ENCODE peak calls at places on chromosomes 4 and X, in five cellular contexts. One of them, this sample, is unnamed.
A peak's percentile ranks its signal among the peaks of the same experiment; 100 is the strongest.

GRCh38 chr4:27154706-27155105 is 294.1 kb downstream of the STIM2 start:
- DNase-seq in naive thymus-derived CD4-positive, alpha-beta T cell: no peak
- DNase-seq in stimulated activated CD4-positive, alpha-beta T cell treated with anti-CD3 and anti-CD28 coated beads, Interleukin-12 subunit alpha, Interleukin-12 subunit beta, amount 100 ng/mL, for 48 hours: no peak
- DNase-seq in activated naive CD4-positive, alpha-beta T cell: no peak
- DNase-seq in tibial artery: no peak
- DNase-seq in this sample: no peak

GRCh38 chr4:24781999-24782745 is 13.2 kb upstream of the SOD3 start:
- DNase-seq in naive thymus-derived CD4-positive, alpha-beta T cell: no peak
- DNase-seq in stimulated activated CD4-positive, alpha-beta T cell treated with anti-CD3 and anti-CD28 coated beads, Interleukin-12 subunit alpha, Interleukin-12 subunit beta, amount 100 ng/mL, for 48 hours: no peak
- DNase-seq in activated naive CD4-positive, alpha-beta T cell: no peak
- DNase-seq in tibial artery: no peak
- DNase-seq in this sample: no peak

GRCh38 chr4:172978848-172979247 is 189.8 kb upstream of the GALNT7 start:
- DNase-seq in naive thymus-derived CD4-positive, alpha-beta T cell: no peak
- DNase-seq in stimulated activated CD4-positive, alpha-beta T cell treated with anti-CD3 and anti-CD28 coated beads, Interleukin-12 subunit alpha, Interleukin-12 subunit beta, amount 100 ng/mL, for 48 hours: no peak
- DNase-seq in activated naive CD4-positive, alpha-beta T cell: no peak
- DNase-seq in tibial artery: no peak
- DNase-seq in this sample: no peak

GRCh38 chr4:55033296-55033695 is 92.1 kb downstream of the KDR start:
- DNase-seq in naive thymus-derived CD4-positive, alpha-beta T cell: no peak
- DNase-seq in stimulated activated CD4-positive, alpha-beta T cell treated with anti-CD3 and anti-CD28 coated beads, Interleukin-12 subunit alpha, Interleukin-12 subunit beta, amount 100 ng/mL, for 48 hours: no peak
- DNase-seq in activated naive CD4-positive, alpha-beta T cell: no peak
- DNase-seq in tibial artery: no peak
- DNase-seq in this sample: no peak

GRCh38 chr4:158051401-158052235 is 121.2 kb downstream of the GASK1B start:
- DNase-seq in naive thymus-derived CD4-positive, alpha-beta T cell: no peak
- DNase-seq in stimulated activated CD4-positive, alpha-beta T cell treated with anti-CD3 and anti-CD28 coated beads, Interleukin-12 subunit alpha, Interleukin-12 subunit beta, amount 100 ng/mL, for 48 hours: no peak
- DNase-seq in activated naive CD4-positive, alpha-beta T cell: no peak
- DNase-seq in tibial artery: peak; percentile 67
- DNase-seq in this sample: peak; percentile 56

GRCh38 chr4:67875011-67875410 is 8.8 kb downstream of the TMPRSS11D start:
- DNase-seq in naive thymus-derived CD4-positive, alpha-beta T cell: no peak
- DNase-seq in stimulated activated CD4-positive, alpha-beta T cell treated with anti-CD3 and anti-CD28 coated beads, Interleukin-12 subunit alpha, Interleukin-12 subunit beta, amount 100 ng/mL, for 48 hours: no peak
- DNase-seq in activated naive CD4-positive, alpha-beta T cell: no peak
- DNase-seq in tibial artery: no peak
- DNase-seq in this sample: no peak

GRCh38 chrX:129965166-129965565 is 17.3 kb upstream of the BCORL1 start:
- DNase-seq in naive thymus-derived CD4-positive, alpha-beta T cell: no peak
- DNase-seq in stimulated activated CD4-positive, alpha-beta T cell treated with anti-CD3 and anti-CD28 coated beads, Interleukin-12 subunit alpha, Interleukin-12 subunit beta, amount 100 ng/mL, for 48 hours: no peak
- DNase-seq in activated naive CD4-positive, alpha-beta T cell: no peak
- DNase-seq in tibial artery: no peak
- DNase-seq in this sample: no peak

GRCh38 chr4:166421556-166422156 is 548.6 kb downstream of the TLL1 start:
- DNase-seq in naive thymus-derived CD4-positive, alpha-beta T cell: no peak
- DNase-seq in stimulated activated CD4-positive, alpha-beta T cell treated with anti-CD3 and anti-CD28 coated beads, Interleukin-12 subunit alpha, Interleukin-12 subunit beta, amount 100 ng/mL, for 48 hours: no peak
- DNase-seq in activated naive CD4-positive, alpha-beta T cell: no peak
- DNase-seq in tibial artery: peak; percentile 94
- DNase-seq in this sample: peak; percentile 83

GRCh38 chr4:57147335-57148060 is 37.3 kb upstream of the IGFBP7 start:
- DNase-seq in naive thymus-derived CD4-positive, alpha-beta T cell: no peak
- DNase-seq in stimulated activated CD4-positive, alpha-beta T cell treated with anti-CD3 and anti-CD28 coated beads, Interleukin-12 subunit alpha, Interleukin-12 subunit beta, amount 100 ng/mL, for 48 hours: no peak
- DNase-seq in activated naive CD4-positive, alpha-beta T cell: no peak
- DNase-seq in tibial artery: no peak
- DNase-seq in this sample: no peak

GRCh38 chrX:102154900-102155805 is 624 bp downstream of the BEX5 start:
- DNase-seq in naive thymus-derived CD4-positive, alpha-beta T cell: no peak
- DNase-seq in stimulated activated CD4-positive, alpha-beta T cell treated with anti-CD3 and anti-CD28 coated beads, Interleukin-12 subunit alpha, Interleukin-12 subunit beta, amount 100 ng/mL, for 48 hours: no peak
- DNase-seq in activated naive CD4-positive, alpha-beta T cell: peak; percentile 21
- DNase-seq in tibial artery: no peak
- DNase-seq in this sample: peak; percentile 72

GRCh38 chr4:183356173-183356825 is 34.1 kb upstream of the CLDN24 start:
- DNase-seq in naive thymus-derived CD4-positive, alpha-beta T cell: no peak
- DNase-seq in stimulated activated CD4-positive, alpha-beta T cell treated with anti-CD3 and anti-CD28 coated beads, Interleukin-12 subunit alpha, Interleukin-12 subunit beta, amount 100 ng/mL, for 48 hours: no peak
- DNase-seq in activated naive CD4-positive, alpha-beta T cell: no peak
- DNase-seq in tibial artery: no peak
- DNase-seq in this sample: no peak

GRCh38 chr4:53592686-53593641 is 1.7 kb upstream of the LNX1 start:
- DNase-seq in naive thymus-derived CD4-positive, alpha-beta T cell: no peak
- DNase-seq in stimulated activated CD4-positive, alpha-beta T cell treated with anti-CD3 and anti-CD28 coated beads, Interleukin-12 subunit alpha, Interleukin-12 subunit beta, amount 100 ng/mL, for 48 hours: no peak
- DNase-seq in activated naive CD4-positive, alpha-beta T cell: no peak
- DNase-seq in tibial artery: no peak
- DNase-seq in this sample: peak; percentile 78

GRCh38 chr4:94253036-94253435 is 45.4 kb downstream of the SMARCAD1 start:
- DNase-seq in naive thymus-derived CD4-positive, alpha-beta T cell: no peak
- DNase-seq in stimulated activated CD4-positive, alpha-beta T cell treated with anti-CD3 and anti-CD28 coated beads, Interleukin-12 subunit alpha, Interleukin-12 subunit beta, amount 100 ng/mL, for 48 hours: no peak
- DNase-seq in activated naive CD4-positive, alpha-beta T cell: no peak
- DNase-seq in tibial artery: no peak
- DNase-seq in this sample: no peak

GRCh38 chrX:39764441-39764914 is 333.3 kb downstream of the BCOR start:
- DNase-seq in naive thymus-derived CD4-positive, alpha-beta T cell: no peak
- DNase-seq in stimulated activated CD4-positive, alpha-beta T cell treated with anti-CD3 and anti-CD28 coated beads, Interleukin-12 subunit alpha, Interleukin-12 subunit beta, amount 100 ng/mL, for 48 hours: no peak
- DNase-seq in activated naive CD4-positive, alpha-beta T cell: no peak
- DNase-seq in tibial artery: no peak
- DNase-seq in this sample: no peak

GRCh38 chr4:152917533-152918395 is 18.4 kb upstream of the FHDC1 start:
- DNase-seq in naive thymus-derived CD4-positive, alpha-beta T cell: no peak
- DNase-seq in stimulated activated CD4-positive, alpha-beta T cell treated with anti-CD3 and anti-CD28 coated beads, Interleukin-12 subunit alpha, Interleukin-12 subunit beta, amount 100 ng/mL, for 48 hours: no peak
- DNase-seq in activated naive CD4-positive, alpha-beta T cell: no peak
- DNase-seq in tibial artery: no peak
- DNase-seq in this sample: no peak

GRCh38 chrX:127621780-127622179 is 430.4 kb downstream of the ACTRT1 start:
- DNase-seq in naive thymus-derived CD4-positive, alpha-beta T cell: no peak
- DNase-seq in stimulated activated CD4-positive, alpha-beta T cell treated with anti-CD3 and anti-CD28 coated beads, Interleukin-12 subunit alpha, Interleukin-12 subunit beta, amount 100 ng/mL, for 48 hours: no peak
- DNase-seq in activated naive CD4-positive, alpha-beta T cell: no peak
- DNase-seq in tibial artery: no peak
- DNase-seq in this sample: no peak

GRCh38 chr4:85966308-85966882 is 393.5 kb downstream of the MAPK10 start:
- DNase-seq in naive thymus-derived CD4-positive, alpha-beta T cell: no peak
- DNase-seq in stimulated activated CD4-positive, alpha-beta T cell treated with anti-CD3 and anti-CD28 coated beads, Interleukin-12 subunit alpha, Interleukin-12 subunit beta, amount 100 ng/mL, for 48 hours: no peak
- DNase-seq in activated naive CD4-positive, alpha-beta T cell: no peak
- DNase-seq in tibial artery: no peak
- DNase-seq in this sample: no peak

GRCh38 chrX:41238543-41238942 is 95.4 kb upstream of the DDX3X start:
- DNase-seq in naive thymus-derived CD4-positive, alpha-beta T cell: no peak
- DNase-seq in stimulated activated CD4-positive, alpha-beta T cell treated with anti-CD3 and anti-CD28 coated beads, Interleukin-12 subunit alpha, Interleukin-12 subunit beta, amount 100 ng/mL, for 48 hours: no peak
- DNase-seq in activated naive CD4-positive, alpha-beta T cell: no peak
- DNase-seq in tibial artery: no peak
- DNase-seq in this sample: no peak

GRCh38 chrX:39477438-39478120 is 620.2 kb downstream of the BCOR start:
- DNase-seq in naive thymus-derived CD4-positive, alpha-beta T cell: no peak
- DNase-seq in stimulated activated CD4-positive, alpha-beta T cell treated with anti-CD3 and anti-CD28 coated beads, Interleukin-12 subunit alpha, Interleukin-12 subunit beta, amount 100 ng/mL, for 48 hours: no peak
- DNase-seq in activated naive CD4-positive, alpha-beta T cell: peak; percentile 7
- DNase-seq in tibial artery: no peak
- DNase-seq in this sample: peak; percentile 59

GRCh38 chr4:137124278-137124932 is 407.9 kb downstream of the PCDH18 start:
- DNase-seq in naive thymus-derived CD4-positive, alpha-beta T cell: no peak
- DNase-seq in stimulated activated CD4-positive, alpha-beta T cell treated with anti-CD3 and anti-CD28 coated beads, Interleukin-12 subunit alpha, Interleukin-12 subunit beta, amount 100 ng/mL, for 48 hours: no peak
- DNase-seq in activated naive CD4-positive, alpha-beta T cell: no peak
- DNase-seq in tibial artery: no peak
- DNase-seq in this sample: no peak

GRCh38 chr4:52126946-52127345 is 75.8 kb downstream of the SPATA18 start:
- DNase-seq in naive thymus-derived CD4-positive, alpha-beta T cell: no peak
- DNase-seq in stimulated activated CD4-positive, alpha-beta T cell treated with anti-CD3 and anti-CD28 coated beads, Interleukin-12 subunit alpha, Interleukin-12 subunit beta, amount 100 ng/mL, for 48 hours: no peak
- DNase-seq in activated naive CD4-positive, alpha-beta T cell: no peak
- DNase-seq in tibial artery: no peak
- DNase-seq in this sample: no peak

GRCh38 chrX:50448565-50448964 is 22.1 kb downstream of the DGKK start:
- DNase-seq in naive thymus-derived CD4-positive, alpha-beta T cell: no peak
- DNase-seq in stimulated activated CD4-positive, alpha-beta T cell treated with anti-CD3 and anti-CD28 coated beads, Interleukin-12 subunit alpha, Interleukin-12 subunit beta, amount 100 ng/mL, for 48 hours: no peak
- DNase-seq in activated naive CD4-positive, alpha-beta T cell: no peak
- DNase-seq in tibial artery: no peak
- DNase-seq in this sample: no peak

GRCh38 chr4:79030973-79031372 is 91.7 kb upstream of the PAQR3 start:
- DNase-seq in naive thymus-derived CD4-positive, alpha-beta T cell: no peak
- DNase-seq in stimulated activated CD4-positive, alpha-beta T cell treated with anti-CD3 and anti-CD28 coated beads, Interleukin-12 subunit alpha, Interleukin-12 subunit beta, amount 100 ng/mL, for 48 hours: no peak
- DNase-seq in activated naive CD4-positive, alpha-beta T cell: no peak
- DNase-seq in tibial artery: no peak
- DNase-seq in this sample: no peak

GRCh38 chrX:11465648-11466411 is 172.6 kb downstream of the AMELX start:
- DNase-seq in naive thymus-derived CD4-positive, alpha-beta T cell: no peak
- DNase-seq in stimulated activated CD4-positive, alpha-beta T cell treated with anti-CD3 and anti-CD28 coated beads, Interleukin-12 subunit alpha, Interleukin-12 subunit beta, amount 100 ng/mL, for 48 hours: no peak
- DNase-seq in activated naive CD4-positive, alpha-beta T cell: no peak
- DNase-seq in tibial artery: no peak
- DNase-seq in this sample: no peak

GRCh38 chrX:9533611-9534010 is 68.8 kb downstream of the TBL1X start:
- DNase-seq in naive thymus-derived CD4-positive, alpha-beta T cell: no peak
- DNase-seq in stimulated activated CD4-positive, alpha-beta T cell treated with anti-CD3 and anti-CD28 coated beads, Interleukin-12 subunit alpha, Interleukin-12 subunit beta, amount 100 ng/mL, for 48 hours: no peak
- DNase-seq in activated naive CD4-positive, alpha-beta T cell: no peak
- DNase-seq in tibial artery: no peak
- DNase-seq in this sample: no peak

GRCh38 chr4:33940281-33940680 is 2304.0 kb downstream of the ARAP2 start:
- DNase-seq in naive thymus-derived CD4-positive, alpha-beta T cell: no peak
- DNase-seq in stimulated activated CD4-positive, alpha-beta T cell treated with anti-CD3 and anti-CD28 coated beads, Interleukin-12 subunit alpha, Interleukin-12 subunit beta, amount 100 ng/mL, for 48 hours: no peak
- DNase-seq in activated naive CD4-positive, alpha-beta T cell: no peak
- DNase-seq in tibial artery: no peak
- DNase-seq in this sample: no peak

GRCh38 chrX:49039598-49040375 is 3.4 kb downstream of the TFE3 start:
- DNase-seq in naive thymus-derived CD4-positive, alpha-beta T cell: peak; percentile 33
- DNase-seq in stimulated activated CD4-positive, alpha-beta T cell treated with anti-CD3 and anti-CD28 coated beads, Interleukin-12 subunit alpha, Interleukin-12 subunit beta, amount 100 ng/mL, for 48 hours: peak; percentile 34
- DNase-seq in activated naive CD4-positive, alpha-beta T cell: no peak
- DNase-seq in tibial artery: peak; percentile 89
- DNase-seq in this sample: peak; percentile 87

GRCh38 chr4:8709729-8710360 is 117.3 kb downstream of the CPZ start:
- DNase-seq in naive thymus-derived CD4-positive, alpha-beta T cell: no peak
- DNase-seq in stimulated activated CD4-positive, alpha-beta T cell treated with anti-CD3 and anti-CD28 coated beads, Interleukin-12 subunit alpha, Interleukin-12 subunit beta, amount 100 ng/mL, for 48 hours: no peak
- DNase-seq in activated naive CD4-positive, alpha-beta T cell: no peak
- DNase-seq in tibial artery: peak; percentile 56
- DNase-seq in this sample: peak; percentile 39